ENCODE peak calls at places on chromosomes 2 and 18, in nine cellular contexts. One of them, this sample, is unnamed.

GRCh38 chr2:109258905-109259540 is 130.0 kb downstream of the SH3RF3 start:
- DNase-seq in brain microvascular endothelial cell: no peak
- DNase-seq in left lung: no peak
- DNase-seq in neural crest cell: no peak
- DNase-seq in OCI-LY7: no peak
- DNase-seq in Peyer's patch: no peak
- DNase-seq in mammary epithelial cell: no peak
- DNase-seq in stomach: no peak
- DNase-seq in BE2C: no peak
- DNase-seq in this sample: no peak

GRCh38 chr18:7730682-7731081 is 163.6 kb downstream of the PTPRM start:
- DNase-seq in brain microvascular endothelial cell: no peak
- DNase-seq in left lung: no peak
- DNase-seq in neural crest cell: no peak
- DNase-seq in OCI-LY7: no peak
- DNase-seq in Peyer's patch: no peak
- DNase-seq in mammary epithelial cell: no peak
- DNase-seq in stomach: no peak
- DNase-seq in BE2C: no peak
- DNase-seq in this sample: no peak

GRCh38 chr2:149657393-149657792 is 69.8 kb upstream of the MMADHC start:
- DNase-seq in brain microvascular endothelial cell: no peak
- DNase-seq in left lung: no peak
- DNase-seq in neural crest cell: no peak
- DNase-seq in OCI-LY7: no peak
- DNase-seq in Peyer's patch: no peak
- DNase-seq in mammary epithelial cell: no peak
- DNase-seq in stomach: no peak
- DNase-seq in BE2C: no peak
- DNase-seq in this sample: no peak

GRCh38 chr2:214904634-214905033 is 95.2 kb upstream of the BARD1 start:
- DNase-seq in brain microvascular endothelial cell: no peak
- DNase-seq in left lung: no peak
- DNase-seq in neural crest cell: no peak
- DNase-seq in OCI-LY7: no peak
- DNase-seq in Peyer's patch: no peak
- DNase-seq in mammary epithelial cell: no peak
- DNase-seq in stomach: no peak
- DNase-seq in BE2C: no peak
- DNase-seq in this sample: no peak

GRCh38 chr2:205708231-205708631 is 25.9 kb downstream of the NRP2 start:
- DNase-seq in brain microvascular endothelial cell: peak
- DNase-seq in left lung: no peak
- DNase-seq in neural crest cell: no peak
- DNase-seq in OCI-LY7: no peak
- DNase-seq in Peyer's patch: no peak
- DNase-seq in mammary epithelial cell: no peak
- DNase-seq in stomach: no peak
- DNase-seq in BE2C: no peak
- DNase-seq in this sample: no peak

GRCh38 chr2:1745171-1746023 is 1.1 kb upstream of the PXDN start:
- DNase-seq in brain microvascular endothelial cell: no peak
- DNase-seq in left lung: no peak
- DNase-seq in neural crest cell: no peak
- DNase-seq in OCI-LY7: no peak
- DNase-seq in Peyer's patch: peak
- DNase-seq in mammary epithelial cell: no peak
- DNase-seq in stomach: no peak
- DNase-seq in BE2C: no peak
- DNase-seq in this sample: no peak

GRCh38 chr2:118803012-118803411 is 44.4 kb downstream of the EN1 start:
- DNase-seq in brain microvascular endothelial cell: no peak
- DNase-seq in left lung: no peak
- DNase-seq in neural crest cell: no peak
- DNase-seq in OCI-LY7: no peak
- DNase-seq in Peyer's patch: no peak
- DNase-seq in mammary epithelial cell: no peak
- DNase-seq in stomach: no peak
- DNase-seq in BE2C: no peak
- DNase-seq in this sample: no peak

GRCh38 chr2:119638891-119639539 is 40.0 kb upstream of the TMEM177 start:
- DNase-seq in brain microvascular endothelial cell: no peak
- DNase-seq in left lung: no peak
- DNase-seq in neural crest cell: no peak
- DNase-seq in OCI-LY7: no peak
- DNase-seq in Peyer's patch: no peak
- DNase-seq in mammary epithelial cell: no peak
- DNase-seq in stomach: no peak
- DNase-seq in BE2C: no peak
- DNase-seq in this sample: peak

GRCh38 chr18:51446571-51447210 is 249.2 kb upstream of the MEX3C start:
- DNase-seq in brain microvascular endothelial cell: no peak
- DNase-seq in left lung: no peak
- DNase-seq in neural crest cell: no peak
- DNase-seq in OCI-LY7: no peak
- DNase-seq in Peyer's patch: no peak
- DNase-seq in mammary epithelial cell: no peak
- DNase-seq in stomach: no peak
- DNase-seq in BE2C: no peak
- DNase-seq in this sample: no peak

GRCh38 chr2:173432049-173432754 is 77.5 kb downstream of the CDCA7 start:
- DNase-seq in brain microvascular endothelial cell: peak
- DNase-seq in left lung: no peak
- DNase-seq in neural crest cell: no peak
- DNase-seq in OCI-LY7: no peak
- DNase-seq in Peyer's patch: no peak
- DNase-seq in mammary epithelial cell: no peak
- DNase-seq in stomach: no peak
- DNase-seq in BE2C: no peak
- DNase-seq in this sample: no peak

GRCh38 chr2:21467910-21468309 is 344.1 kb downstream of the TDRD15 start:
- DNase-seq in brain microvascular endothelial cell: no peak
- DNase-seq in left lung: no peak
- DNase-seq in neural crest cell: no peak
- DNase-seq in OCI-LY7: no peak
- DNase-seq in Peyer's patch: no peak
- DNase-seq in mammary epithelial cell: no peak
- DNase-seq in stomach: no peak
- DNase-seq in BE2C: no peak
- DNase-seq in this sample: no peak

GRCh38 chr2:16860627-16861026 is 195.0 kb upstream of the CYRIA start:
- DNase-seq in brain microvascular endothelial cell: no peak
- DNase-seq in left lung: no peak
- DNase-seq in neural crest cell: no peak
- DNase-seq in OCI-LY7: no peak
- DNase-seq in Peyer's patch: no peak
- DNase-seq in mammary epithelial cell: no peak
- DNase-seq in stomach: no peak
- DNase-seq in BE2C: no peak
- DNase-seq in this sample: no peak

GRCh38 chr2:20596973-20597867 is 53.7 kb downstream of the HS1BP3 start:
- DNase-seq in brain microvascular endothelial cell: no peak
- DNase-seq in left lung: peak
- DNase-seq in neural crest cell: no peak
- DNase-seq in OCI-LY7: no peak
- DNase-seq in Peyer's patch: no peak
- DNase-seq in mammary epithelial cell: no peak
- DNase-seq in stomach: peak
- DNase-seq in BE2C: no peak
- DNase-seq in this sample: peak

GRCh38 chr18:41761329-41762028 is 193.6 kb upstream of the PIK3C3 start:
- DNase-seq in brain microvascular endothelial cell: peak
- DNase-seq in left lung: no peak
- DNase-seq in neural crest cell: no peak
- DNase-seq in OCI-LY7: no peak
- DNase-seq in Peyer's patch: no peak
- DNase-seq in mammary epithelial cell: peak
- DNase-seq in stomach: no peak
- DNase-seq in BE2C: no peak
- DNase-seq in this sample: no peak

GRCh38 chr2:119028327-119029174 is 86.6 kb downstream of the MARCO start:
- DNase-seq in brain microvascular endothelial cell: peak
- DNase-seq in left lung: no peak
- DNase-seq in neural crest cell: peak
- DNase-seq in OCI-LY7: peak
- DNase-seq in Peyer's patch: no peak
- DNase-seq in mammary epithelial cell: peak
- DNase-seq in stomach: peak
- DNase-seq in BE2C: peak
- DNase-seq in this sample: peak

GRCh38 chr18:33735428-33735827 is 157.4 kb downstream of the ASXL3 start:
- DNase-seq in brain microvascular endothelial cell: no peak
- DNase-seq in left lung: no peak
- DNase-seq in neural crest cell: no peak
- DNase-seq in OCI-LY7: no peak
- DNase-seq in Peyer's patch: no peak
- DNase-seq in mammary epithelial cell: no peak
- DNase-seq in stomach: no peak
- DNase-seq in BE2C: no peak
- DNase-seq in this sample: no peak

GRCh38 chr18:33733376-33733775 is 155.4 kb downstream of the ASXL3 start:
- DNase-seq in brain microvascular endothelial cell: no peak
- DNase-seq in left lung: no peak
- DNase-seq in neural crest cell: no peak
- DNase-seq in OCI-LY7: no peak
- DNase-seq in Peyer's patch: no peak
- DNase-seq in mammary epithelial cell: no peak
- DNase-seq in stomach: no peak
- DNase-seq in BE2C: no peak
- DNase-seq in this sample: no peak

GRCh38 chr18:33729556-33729955 is 151.5 kb downstream of the ASXL3 start:
- DNase-seq in brain microvascular endothelial cell: no peak
- DNase-seq in left lung: no peak
- DNase-seq in neural crest cell: no peak
- DNase-seq in OCI-LY7: no peak
- DNase-seq in Peyer's patch: no peak
- DNase-seq in mammary epithelial cell: no peak
- DNase-seq in stomach: no peak
- DNase-seq in BE2C: no peak
- DNase-seq in this sample: no peak
- TF ChIP-seq CTCF in brain microvascular endothelial cell: no peak
- TF ChIP-seq CTCF in left lung: no peak
- TF ChIP-seq CTCF in neural crest cell: no peak
- TF ChIP-seq CTCF in OCI-LY7: no peak
- TF ChIP-seq CTCF in Peyer's patch: no peak
- TF ChIP-seq CTCF in mammary epithelial cell: no peak
- TF ChIP-seq CTCF in stomach: no peak
- TF ChIP-seq CTCF in BE2C: no peak
- TF ChIP-seq CTCF in this sample: no peak

DNA sequence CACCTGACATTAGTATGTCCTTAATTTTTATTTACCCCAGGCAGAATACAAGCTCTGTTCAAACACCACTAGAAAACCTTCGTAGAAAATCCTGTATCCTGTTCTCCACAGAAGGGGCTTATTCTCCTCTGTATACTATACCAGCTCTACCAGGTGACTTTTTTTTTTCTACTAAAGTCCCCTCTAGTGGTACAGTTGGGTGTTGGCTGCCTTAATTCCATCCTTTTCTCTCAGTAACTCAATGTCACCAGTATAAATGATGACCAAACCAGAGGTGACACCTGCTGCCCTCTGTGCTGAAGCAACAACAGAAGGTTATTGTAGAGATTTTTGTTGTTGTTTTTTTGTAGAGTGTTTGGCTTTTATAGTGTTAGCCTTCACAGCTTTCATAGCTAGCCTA is 1322.0 kb downstream of the LRP1B start:
- DNase-seq in brain microvascular endothelial cell: no peak
- DNase-seq in left lung: no peak
- DNase-seq in neural crest cell: no peak
- DNase-seq in OCI-LY7: no peak
- DNase-seq in Peyer's patch: no peak
- DNase-seq in mammary epithelial cell: no peak
- DNase-seq in stomach: no peak
- DNase-seq in BE2C: no peak
- DNase-seq in this sample: no peak
- TF ChIP-seq CTCF in brain microvascular endothelial cell: peak
- TF ChIP-seq CTCF in left lung: no peak
- TF ChIP-seq CTCF in neural crest cell: peak
- TF ChIP-seq CTCF in OCI-LY7: peak
- TF ChIP-seq CTCF in Peyer's patch: no peak
- TF ChIP-seq CTCF in mammary epithelial cell: no peak
- TF ChIP-seq CTCF in stomach: no peak
- TF ChIP-seq CTCF in BE2C: peak
- TF ChIP-seq CTCF in this sample: no peak

DNA sequence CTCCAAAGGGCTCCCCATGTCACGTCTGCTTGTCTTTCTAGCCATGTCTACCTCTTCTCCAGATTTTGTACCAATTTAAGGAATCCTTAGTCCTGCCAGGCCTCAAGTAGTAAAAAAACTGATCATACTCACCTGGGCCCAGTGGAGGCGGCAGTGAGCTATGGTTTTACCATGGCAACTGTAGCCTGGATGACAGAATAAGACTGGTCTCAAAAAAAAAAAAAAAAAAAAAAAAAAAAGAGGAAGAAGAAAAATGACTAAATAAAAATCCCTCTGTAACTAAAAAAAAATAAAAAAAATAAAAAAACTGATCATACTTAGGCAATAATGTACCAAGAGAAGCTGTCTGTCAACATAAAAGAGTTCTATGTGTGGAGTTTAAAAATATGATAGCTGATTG is 221.6 kb downstream of the NR4A2 start:
- DNase-seq in brain microvascular endothelial cell: no peak
- DNase-seq in left lung: no peak
- DNase-seq in neural crest cell: no peak
- DNase-seq in OCI-LY7: peak
- DNase-seq in Peyer's patch: no peak
- DNase-seq in mammary epithelial cell: peak
- DNase-seq in stomach: peak
- DNase-seq in BE2C: no peak
- DNase-seq in this sample: peak
- TF ChIP-seq CTCF in brain microvascular endothelial cell: no peak
- TF ChIP-seq CTCF in left lung: no peak
- TF ChIP-seq CTCF in neural crest cell: no peak
- TF ChIP-seq CTCF in OCI-LY7: peak
- TF ChIP-seq CTCF in Peyer's patch: peak
- TF ChIP-seq CTCF in mammary epithelial cell: peak
- TF ChIP-seq CTCF in stomach: no peak
- TF ChIP-seq CTCF in BE2C: peak
- TF ChIP-seq CTCF in this sample: peak

DNA sequence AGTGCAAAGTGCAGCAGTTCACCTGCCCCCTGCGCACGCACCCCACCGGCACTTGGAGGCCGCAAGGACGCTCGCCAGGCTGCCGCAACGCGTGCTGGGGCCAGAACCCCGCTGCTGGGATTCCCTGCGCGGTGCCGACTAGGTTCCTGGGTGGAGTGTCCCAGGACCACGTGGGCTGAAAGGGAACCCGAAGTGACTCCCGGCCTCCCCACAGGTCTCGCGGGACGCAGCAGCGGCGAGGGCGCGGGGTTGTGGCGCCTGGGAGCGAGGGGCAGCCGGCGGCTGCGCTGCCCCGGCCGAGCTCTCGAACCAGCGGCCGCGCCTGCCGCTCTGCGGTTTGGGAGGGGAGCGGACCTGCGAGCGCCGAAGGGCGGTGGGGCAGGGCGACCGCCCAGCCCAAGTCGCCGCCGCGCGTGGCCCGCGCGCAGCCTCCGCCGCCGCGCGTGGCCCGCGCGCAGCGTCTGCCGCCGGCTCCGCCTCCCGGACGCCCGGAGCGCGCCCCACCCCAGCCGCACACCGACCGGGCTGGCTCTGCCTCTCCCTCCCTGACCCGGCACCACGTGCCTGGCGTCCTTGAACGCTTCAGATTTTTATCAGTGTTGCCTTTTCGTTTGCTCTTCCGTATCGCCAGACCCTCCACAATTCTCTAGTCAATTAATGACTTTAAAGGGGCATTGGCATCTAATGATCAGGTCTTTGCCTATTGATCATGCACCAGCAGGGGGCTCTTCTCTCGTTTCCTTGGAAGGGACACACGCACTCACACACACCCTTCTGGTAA is at the start of gene FTCDNL1:
- DNase-seq in brain microvascular endothelial cell: peak
- DNase-seq in left lung: peak
- DNase-seq in neural crest cell: peak
- DNase-seq in OCI-LY7: peak
- DNase-seq in Peyer's patch: peak
- DNase-seq in mammary epithelial cell: peak
- DNase-seq in stomach: peak
- DNase-seq in BE2C: peak
- DNase-seq in this sample: peak
- TF ChIP-seq CTCF in brain microvascular endothelial cell: peak
- TF ChIP-seq CTCF in left lung: no peak
- TF ChIP-seq CTCF in neural crest cell: peak
- TF ChIP-seq CTCF in OCI-LY7: peak
- TF ChIP-seq CTCF in Peyer's patch: peak
- TF ChIP-seq CTCF in mammary epithelial cell: peak
- TF ChIP-seq CTCF in stomach: peak
- TF ChIP-seq CTCF in BE2C: peak
- TF ChIP-seq CTCF in this sample: peak